ENCODE peak calls at places on chromosomes 2 and 18, in ten cellular contexts. A is activated naive CD8-positive, alpha-beta T cell treated with anti-CD3 and anti-CD28 coated beads, Interleukin-2, amount 50 U/mL, for 24 hours; T is aorta; O is GM12878; V is nucleus accumbens; N is NCI-H2029; D is Calu3; J is dorsolateral prefrontal cortex; S is stomach; Z is sciatic nerve. Q is an unnamed sample.

GRCh38 chr2:95730813-95731212 is 139.0 kb downstream of the TRIM43 start:
- DNase-seq in A (no peak), T (no peak), O (no peak), V (no peak), N (no peak), D (no peak), J (no peak), S (no peak), Z (no peak), Q (no peak)

GRCh38 chr18:616380-616995 is 19.7 kb downstream of the CLUL1 start:
- DNase-seq in A (no peak), T (no peak), O (no peak), V (no peak), N (peak), D (peak), J (no peak), S (no peak), Z (no peak), Q (no peak)

GRCh38 chr2:51920509-51920908 is 888.6 kb upstream of the NRXN1 start:
- DNase-seq in A (no peak), T (no peak), O (no peak), V (no peak), N (no peak), D (no peak), J (no peak), S (no peak), Z (no peak), Q (no peak)

GRCh38 chr2:120619579-120619978 is 116.1 kb upstream of the GLI2 start:
- DNase-seq in A (no peak), T (no peak), O (no peak), V (no peak), N (no peak), D (no peak), J (no peak), S (no peak), Z (no peak), Q (no peak)

GRCh38 chr2:50066858-50067257 is 912.5 kb upstream of the FSHR start:
- DNase-seq in A (no peak), T (no peak), O (no peak), V (no peak), N (no peak), D (no peak), J (no peak), S (no peak), Z (no peak), Q (no peak)

GRCh38 chr2:238527565-238527964 is 100.8 kb downstream of the ASB1 start:
- DNase-seq in A (no peak), T (no peak), O (no peak), V (no peak), N (no peak), D (no peak), J (no peak), S (no peak), Z (no peak), Q (no peak)

GRCh38 chr18:13527256-13527655 is 199.1 kb downstream of the FAM210A start:
- DNase-seq in A (no peak), T (no peak), O (no peak), V (no peak), N (no peak), D (no peak), J (no peak), S (no peak), Z (no peak), Q (no peak)

GRCh38 chr2:174353004-174353403 is 18.2 kb downstream of the SP9 start:
- DNase-seq in A (no peak), T (no peak), O (no peak), V (no peak), N (no peak), D (no peak), J (no peak), S (no peak), Z (no peak), Q (no peak)

GRCh38 chr2:105853354-105854088 is 108.8 kb downstream of the NCK2 start:
- DNase-seq in A (no peak), T (no peak), O (no peak), V (no peak), N (no peak), D (peak), J (no peak), S (no peak), Z (no peak), Q (no peak)

GRCh38 chr2:15731213-15731888 is 139.7 kb downstream of the DDX1 start:
- DNase-seq in A (no peak), T (no peak), O (no peak), V (no peak), N (no peak), D (no peak), J (no peak), S (peak), Z (no peak), Q (no peak)

GRCh38 chr2:58063641-58064040 is 17.0 kb downstream of the VRK2 start:
- DNase-seq in A (no peak), T (no peak), O (no peak), V (no peak), N (no peak), D (no peak), J (no peak), S (no peak), Z (no peak), Q (no peak)

GRCh38 chr2:20608666-20609348 is 42.1 kb downstream of the HS1BP3 start:
- DNase-seq in A (no peak), T (peak), O (no peak), V (no peak), N (peak), D (no peak), J (no peak), S (no peak), Z (peak), Q (no peak)

GRCh38 chr2:168346725-168347477 is 99.5 kb upstream of the STK39 start:
- DNase-seq in A (peak), T (no peak), O (peak), V (no peak), N (peak), D (peak), J (peak), S (peak), Z (peak), Q (peak)

GRCh38 chr2:72143441-72144356 is 4.0 kb downstream of the CYP26B1 start:
- DNase-seq in A (no peak), T (peak), O (no peak), V (no peak), N (no peak), D (no peak), J (peak), S (peak), Z (peak), Q (no peak)

GRCh38 chr2:196088209-196088608 is 19.6 kb upstream of the DNAH7 start:
- DNase-seq in A (no peak), T (no peak), O (no peak), V (no peak), N (peak), D (no peak), J (no peak), S (no peak), Z (no peak), Q (no peak)

GRCh38 chr2:186959486-186959885 is 110.5 kb upstream of the ZSWIM2 start:
- DNase-seq in A (no peak), T (no peak), O (no peak), V (no peak), N (no peak), D (no peak), J (no peak), S (no peak), Z (no peak), Q (no peak)

GRCh38 chr2:44766220-44766619 is 175.3 kb upstream of the SIX3 start:
- DNase-seq in A (no peak), T (no peak), O (no peak), V (no peak), N (no peak), D (no peak), J (no peak), S (no peak), Z (no peak), Q (no peak)

GRCh38 chr2:9652898-9653479 is 22.2 kb upstream of the YWHAQ start:
- DNase-seq in A (no peak), T (peak), O (no peak), V (no peak), N (no peak), D (no peak), J (no peak), S (no peak), Z (no peak), Q (no peak)

GRCh38 chr2:98378901-98379300 is 32.6 kb downstream of the CNGA3 start:
- DNase-seq in A (no peak), T (no peak), O (no peak), V (no peak), N (peak), D (no peak), J (no peak), S (no peak), Z (no peak), Q (no peak)

GRCh38 chr2:98118161-98118560 is 31.2 kb downstream of the VWA3B start:
- DNase-seq in A (no peak), T (no peak), O (no peak), V (no peak), N (no peak), D (no peak), J (no peak), S (no peak), Z (no peak), Q (no peak)

GRCh38 chr2:168293766-168294165 is 46.4 kb upstream of the STK39 start:
- DNase-seq in A (no peak), T (no peak), O (no peak), V (no peak), N (no peak), D (no peak), J (no peak), S (no peak), Z (no peak), Q (no peak)

GRCh38 chr2:70709275-70709674 is 58.7 kb downstream of the ADD2 start:
- DNase-seq in A (no peak), T (no peak), O (no peak), V (no peak), N (no peak), D (no peak), J (no peak), S (no peak), Z (no peak), Q (no peak)

GRCh38 chr18:9649164-9649540 is 34.8 kb upstream of the PPP4R1 start:
- DNase-seq in A (no peak), T (no peak), O (no peak), V (no peak), N (no peak), D (no peak), J (no peak), S (no peak), Z (no peak), Q (no peak)

GRCh38 chr2:28750316-28751101 is 1.1 kb upstream of the PPP1CB start:
- DNase-seq in A (peak), T (no peak), O (no peak), V (no peak), N (no peak), D (peak), J (no peak), S (no peak), Z (no peak), Q (peak)

GRCh38 chr18:2894131-2894840 is 47.5 kb downstream of the EMILIN2 start:
- DNase-seq in A (no peak), T (no peak), O (no peak), V (no peak), N (no peak), D (no peak), J (no peak), S (no peak), Z (no peak), Q (no peak)

GRCh38 chr18:63099026-63099840 is 220.3 kb downstream of the BCL2 start:
- DNase-seq in A (no peak), T (no peak), O (no peak), V (no peak), N (no peak), D (no peak), J (no peak), S (no peak), Z (no peak), Q (no peak)

GRCh38 chr18:10851824-10852225 is 297.5 kb downstream of the PIEZO2 start:
- DNase-seq in A (no peak), T (no peak), O (peak), V (no peak), N (peak), D (no peak), J (no peak), S (no peak), Z (no peak), Q (no peak)

GRCh38 chr2:226799976-226800940 is 638 bp upstream of the IRS1 start:
- DNase-seq in A (no peak), T (peak), O (no peak), V (no peak), N (peak), D (no peak), J (no peak), S (peak), Z (peak), Q (no peak)

GRCh38 chr2:47193607-47194006 is 38.5 kb upstream of the STPG4 start:
- DNase-seq in A (no peak), T (no peak), O (no peak), V (no peak), N (no peak), D (no peak), J (peak), S (no peak), Z (no peak), Q (no peak)

GRCh38 chr18:62611395-62612241 is 88.8 kb downstream of the ZCCHC2 start:
- DNase-seq in A (no peak), T (peak), O (no peak), V (peak), N (no peak), D (no peak), J (no peak), S (no peak), Z (peak), Q (no peak)

GRCh38 chr2:20148841-20149702 is 75.9 kb downstream of the SDC1 start:
- DNase-seq in A (no peak), T (no peak), O (no peak), V (no peak), N (no peak), D (no peak), J (no peak), S (no peak), Z (peak), Q (no peak)

GRCh38 chr2:175205523-175205922 is 24.0 kb upstream of the ATP5MC3 start:
- DNase-seq in A (no peak), T (no peak), O (no peak), V (no peak), N (no peak), D (no peak), J (no peak), S (no peak), Z (no peak), Q (no peak)

GRCh38 chr2:210768329-210768910 is 212.0 kb downstream of the CPS1 start:
- DNase-seq in A (no peak), T (no peak), O (no peak), V (no peak), N (no peak), D (no peak), J (no peak), S (no peak), Z (no peak), Q (no peak)

GRCh38 chr2:241412144-241412543 is 56.1 kb downstream of the FARP2 start:
- DNase-seq in A (no peak), T (no peak), O (no peak), V (no peak), N (peak), D (no peak), J (no peak), S (no peak), Z (no peak), Q (no peak)

GRCh38 chr2:74778381-74779371 is 55.3 kb upstream of the HK2 start:
- DNase-seq in A (no peak), T (no peak), O (no peak), V (no peak), N (peak), D (no peak), J (no peak), S (no peak), Z (no peak), Q (no peak)

GRCh38 chr2:170113168-170113567 is 64.8 kb upstream of the MYO3B start:
- DNase-seq in A (no peak), T (no peak), O (no peak), V (no peak), N (peak), D (no peak), J (no peak), S (no peak), Z (no peak), Q (no peak)

GRCh38 chr2:219645631-219646527 is 18.4 kb downstream of the SLC4A3 start:
- DNase-seq in A (no peak), T (no peak), O (no peak), V (no peak), N (no peak), D (no peak), J (no peak), S (no peak), Z (no peak), Q (no peak)

GRCh38 chr18:78612318-78612717 is 367.3 kb upstream of the SALL3 start:
- DNase-seq in A (no peak), T (no peak), O (no peak), V (no peak), N (no peak), D (no peak), J (no peak), S (no peak), Z (no peak), Q (no peak)

GRCh38 chr2:46780411-46780800 is 135.2 kb downstream of the MCFD2 start:
- DNase-seq in A (no peak), T (peak), O (no peak), V (no peak), N (no peak), D (no peak), J (no peak), S (no peak), Z (no peak), Q (no peak)

Q was measured in effector CD4-positive, alpha-beta T cell.